ENCODE peak calls at places on chromosomes 2 and 18, in four cellular contexts. V, J, T and R are unnamed samples.

GRCh38 chr2:68379184-68379708 is 14.2 kb downstream of the PLEK start:
- DNase-seq in T (no peak), J (no peak), V (no peak), R (no peak)

GRCh38 chr2:65024149-65024829 is 31.9 kb upstream of the CEP68 start:
- DNase-seq in T (no peak), V (no peak), J (peak; percentile 29), R (no peak)

GRCh38 chr18:577606-578005 is 2.6 kb upstream of the CETN1 start:
- DNase-seq in V (no peak), T (no peak), J (no peak), R (no peak)

GRCh38 chr2:130728007-130728454 is 839 bp upstream of the GPR148 start:
- DNase-seq in V (no peak), T (no peak), J (peak; percentile 15), R (no peak)

GRCh38 chr2:74498500-74499268 is 719 bp downstream of the LBX2 start:
- DNase-seq in T (no peak), J (peak; percentile 32), V (no peak), R (peak; percentile 49)

GRCh38 chr2:159155315-159155714 is 131.2 kb downstream of the WDSUB1 start:
- DNase-seq in V (no peak), J (no peak), T (no peak), R (no peak)

GRCh38 chr2:11558206-11558886 is 24.5 kb downstream of the GREB1 start:
- DNase-seq in V (no peak), J (no peak), T (no peak), R (peak; percentile 76)

GRCh38 chr2:54709341-54709809 is 14.1 kb upstream of the EML6 start:
- DNase-seq in J (no peak), V (no peak), T (no peak), R (no peak)

GRCh38 chr2:182367401-182367800 is 59.4 kb downstream of the PDE1A start:
- DNase-seq in V (no peak), T (no peak), J (no peak), R (no peak)

GRCh38 chr2:38093503-38093902 is 17.6 kb upstream of the CYP1B1 start:
- DNase-seq in V (no peak), T (no peak), J (no peak), R (no peak)

GRCh38 chr2:241363316-241363879 is 7.3 kb downstream of the FARP2 start:
- DNase-seq in V (no peak), T (no peak), J (no peak), R (no peak)

GRCh38 chr2:20525041-20526035 is 78.5 kb downstream of the RHOB start:
- DNase-seq in T (peak; percentile 76), J (peak; percentile 55), V (peak; percentile 28), R (no peak)

GRCh38 chr2:119264781-119265692 is 41.4 kb downstream of the STEAP3 start:
- DNase-seq in J (peak; percentile 49), V (peak; percentile 73), T (peak; percentile 7), R (peak; percentile 75)

GRCh38 chr2:237900891-237901831 is 41.7 kb downstream of the RAMP1 start:
- DNase-seq in T (no peak), J (no peak), V (no peak), R (no peak)

GRCh38 chr2:16126969-16127940 is 186.9 kb downstream of the MYCN start:
- DNase-seq in V (no peak), J (no peak), T (no peak), R (no peak)

GRCh38 chr2:186639939-186640338 is 50.1 kb downstream of the ITGAV start:
- DNase-seq in V (no peak), T (peak; percentile 11), J (no peak), R (no peak)

GRCh38 chr2:176637134-176637496 is 367.9 kb downstream of the MTX2 start:
- DNase-seq in T (no peak), V (no peak), J (no peak), R (no peak)

GRCh38 chr2:176638167-176639015 is 369.1 kb downstream of the MTX2 start:
- DNase-seq in J (peak; percentile 69), V (peak; percentile 59), T (no peak), R (peak; percentile 89)

GRCh38 chr2:176636376-176636775 is 367.1 kb downstream of the MTX2 start:
- DNase-seq in J (no peak), V (no peak), T (no peak), R (peak; percentile 60)

GRCh38 chr2:176639016-176639343 is 369.7 kb downstream of the MTX2 start:
- DNase-seq in J (no peak), V (no peak), T (no peak), R (no peak)

DNA sequence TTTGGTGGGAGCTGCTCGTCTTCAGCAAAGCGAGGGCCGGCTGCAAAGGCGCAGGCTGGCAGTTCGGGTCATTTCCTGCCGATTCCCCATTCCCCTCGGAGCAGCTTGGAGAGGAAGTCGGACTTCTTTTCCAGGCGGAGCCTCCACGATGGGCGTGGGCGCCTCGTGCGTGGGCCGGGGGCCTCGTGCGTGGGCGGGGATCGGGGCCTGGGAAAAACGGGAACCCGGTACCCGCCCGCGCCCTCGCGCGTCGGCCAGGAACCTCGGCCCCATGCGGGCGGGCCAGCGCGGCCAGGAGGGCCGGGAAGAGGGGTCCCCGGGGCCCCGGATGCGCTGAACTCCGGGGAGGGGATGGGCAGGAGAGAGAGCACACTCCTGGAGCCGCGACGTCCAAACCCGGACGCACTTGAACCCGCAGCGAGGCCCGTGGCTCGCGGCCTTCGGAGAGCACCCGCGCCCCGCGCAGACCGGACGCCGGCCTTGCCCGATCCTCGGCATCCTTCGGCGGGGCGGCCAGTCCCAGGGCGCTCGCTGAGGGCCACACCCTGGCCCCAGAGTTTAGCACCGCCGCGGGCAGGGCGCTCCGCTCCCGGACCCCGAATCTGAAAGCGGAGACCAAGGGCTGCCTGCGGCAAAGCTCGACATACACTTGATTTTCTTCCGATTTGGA is 368.4 kb downstream of the MTX2 start:
- DNase-seq in J (peak; percentile 75), V (no peak), T (no peak), R (peak; percentile 84)
- TF ChIP-seq MAX in J (peak; percentile 87), V (no peak), T (no peak), R (peak; percentile 65)

DNA sequence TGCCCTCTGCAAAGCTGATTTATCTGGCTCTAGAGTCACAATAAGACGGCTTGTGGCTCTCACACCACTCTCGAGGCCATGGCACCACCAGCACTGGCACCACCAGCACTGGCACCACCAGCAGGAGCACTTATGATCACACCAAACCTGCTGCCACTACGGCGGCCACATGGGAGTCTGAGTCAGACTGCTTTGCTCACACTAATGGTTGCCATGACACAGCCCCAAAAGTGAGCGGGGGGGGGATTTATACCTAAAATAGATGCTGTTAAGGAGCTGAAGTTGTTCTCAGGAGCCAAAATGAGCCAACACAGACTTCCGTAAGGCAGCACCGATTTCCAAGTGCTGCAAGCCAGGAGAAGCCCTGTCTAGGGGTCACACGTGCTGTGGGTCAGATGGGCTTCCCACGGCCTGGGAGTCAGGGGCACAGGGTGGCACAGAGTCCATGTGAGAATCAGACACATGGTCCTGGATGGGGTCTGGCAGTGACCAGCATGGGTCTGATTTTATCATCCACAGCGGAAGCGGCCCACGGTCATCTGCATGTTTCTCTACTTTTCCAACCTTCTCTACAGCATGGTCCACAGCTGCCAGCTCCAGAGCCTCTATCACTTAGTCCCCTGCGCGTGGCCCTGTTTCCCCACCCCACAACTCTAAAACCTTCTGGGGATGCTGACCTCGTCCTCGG is 16.7 kb downstream of the DNMT3A start:
- DNase-seq in V (no peak), J (no peak), T (no peak), R (peak; percentile 83)
- H3K27ac ChIP-seq in V (no peak overlapping the region), J (no peak overlapping the region), T (no peak overlapping the region), R (peak overlapping the region; percentile 12)

GRCh38 chr2:104872866-104873688 is 19.2 kb downstream of the POU3F3 start:
- DNase-seq in V (peak; percentile 40), J (peak; percentile 74), T (no peak), R (peak; percentile 81)
- TF ChIP-seq RCOR1 in V (no peak), J (no peak), T (no peak), R (no peak)

GRCh38 chr2:205403244-205403845 is 279.0 kb upstream of the NRP2 start:
- DNase-seq in T (no peak), V (no peak), J (no peak), R (no peak)
- TF ChIP-seq MAX in T (no peak), V (no peak), J (no peak), R (no peak)

DNA sequence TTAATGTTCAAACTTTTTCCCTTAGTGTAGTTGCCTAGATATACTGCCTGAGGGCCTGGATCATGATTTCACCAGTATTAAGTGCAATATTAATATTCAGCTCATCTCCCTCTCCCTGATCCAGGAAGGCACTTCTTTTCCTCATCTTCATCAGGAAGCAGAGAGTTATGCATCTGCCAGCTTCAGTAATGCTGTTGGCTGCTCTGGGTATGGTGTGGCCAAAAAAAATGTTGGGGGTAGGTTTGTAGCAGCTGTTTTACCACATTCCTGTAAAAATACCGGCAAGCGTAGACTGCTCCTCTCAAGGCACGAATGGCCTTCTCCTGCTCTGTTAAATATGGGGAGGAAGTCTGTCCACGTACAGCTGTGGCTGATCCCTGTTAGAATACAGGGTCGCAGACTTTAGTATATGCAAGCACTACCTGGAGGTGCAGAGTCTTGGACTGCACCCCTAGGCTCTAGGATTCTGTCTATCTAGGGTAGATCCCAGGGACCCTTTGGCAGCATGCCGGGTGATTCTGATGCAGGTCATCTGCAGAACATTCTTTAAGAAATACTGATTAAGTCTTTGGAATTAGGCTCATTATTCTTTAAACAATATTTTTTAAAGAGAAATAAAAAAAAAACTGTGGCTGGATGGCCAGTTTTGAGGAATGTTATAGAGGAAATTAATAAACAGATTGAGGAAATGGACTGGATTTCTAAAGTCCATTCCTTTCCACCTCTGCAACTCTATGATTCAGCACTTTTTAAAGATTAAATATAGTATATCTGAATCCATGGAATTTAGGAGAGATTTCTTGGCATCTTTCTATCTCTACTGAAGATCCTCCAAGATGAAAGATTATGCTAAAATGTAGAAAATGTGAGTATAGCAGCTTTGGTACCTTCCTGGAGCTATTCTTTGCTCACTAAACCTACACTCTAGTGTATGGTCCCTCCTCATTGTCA is 21.0 kb upstream of the GLS start:
- DNase-seq in J (peak; percentile 23), T (no peak), V (no peak), R (no peak)
- H3K27ac ChIP-seq in J (peak overlapping the region; percentile 87), T (no peak overlapping the region), V (no peak overlapping the region), R (peak overlapping the region; percentile 84)

GRCh38 chr2:36708119-36708741 is 11.7 kb downstream of the VIT start:
- DNase-seq in T (no peak), V (no peak), J (no peak), R (no peak)
- TF ChIP-seq RCOR1 in T (no peak), V (no peak), J (no peak), R (no peak)